ENCODE peak calls at places on chromosomes 7 and 10, in six cellular contexts. W is HCT116, F is neural progenitor cell, N is GM23248, I is SK-N-SH, O is MM.1S. P is an unnamed sample.

GRCh38 chr10:58641095-58641531 is 128.4 kb downstream of the BICC1 start:
- DNase-seq in O (no peak), N (peak), F (peak), I (peak), W (peak), P (peak)

GRCh38 chr7:148997497-148997896 is 30.8 kb downstream of the PDIA4 start:
- DNase-seq in W (no peak), O (no peak), N (no peak), I (no peak), F (no peak), P (no peak)

GRCh38 chr7:2480071-2480410 is 3.8 kb upstream of the GRIFIN start:
- DNase-seq in O (no peak), I (no peak), W (no peak), F (no peak), N (no peak), P (no peak)

GRCh38 chr7:2198760-2199159 is 34.0 kb downstream of the MAD1L1 start:
- DNase-seq in W (no peak), N (no peak), O (no peak), F (no peak), I (no peak), P (no peak)

GRCh38 chr7:69825031-69825681 is 226.9 kb downstream of the AUTS2 start:
- DNase-seq in I (peak), W (no peak), O (no peak), N (no peak), F (no peak), P (no peak)

GRCh38 chr10:72889391-72889831 is 4.1 kb upstream of the OIT3 start:
- DNase-seq in W (no peak), I (no peak), N (peak), O (no peak), F (no peak), P (peak)

GRCh38 chr10:6279540-6280267 is 77.0 kb downstream of the PFKFB3 start:
- DNase-seq in W (peak), I (no peak), N (peak), O (no peak), F (peak), P (peak)

GRCh38 chr7:111320133-111320532 is 229.2 kb downstream of the LRRN3 start:
- DNase-seq in N (no peak), O (no peak), I (no peak), F (no peak), W (no peak), P (no peak)

GRCh38 chr7:149598721-149599308 is 101.2 kb upstream of the ZNF746 start:
- DNase-seq in F (peak), N (peak), O (peak), I (peak), W (peak), P (peak)

GRCh38 chr7:55483061-55483460 is 89.2 kb downstream of the VOPP1 start:
- DNase-seq in N (no peak), W (no peak), I (no peak), O (no peak), F (no peak), P (no peak)

GRCh38 chr10:76251773-76252617 is 820.6 kb downstream of the LRMDA start:
- DNase-seq in W (no peak), O (no peak), N (peak), I (no peak), F (no peak), P (no peak)

DNA sequence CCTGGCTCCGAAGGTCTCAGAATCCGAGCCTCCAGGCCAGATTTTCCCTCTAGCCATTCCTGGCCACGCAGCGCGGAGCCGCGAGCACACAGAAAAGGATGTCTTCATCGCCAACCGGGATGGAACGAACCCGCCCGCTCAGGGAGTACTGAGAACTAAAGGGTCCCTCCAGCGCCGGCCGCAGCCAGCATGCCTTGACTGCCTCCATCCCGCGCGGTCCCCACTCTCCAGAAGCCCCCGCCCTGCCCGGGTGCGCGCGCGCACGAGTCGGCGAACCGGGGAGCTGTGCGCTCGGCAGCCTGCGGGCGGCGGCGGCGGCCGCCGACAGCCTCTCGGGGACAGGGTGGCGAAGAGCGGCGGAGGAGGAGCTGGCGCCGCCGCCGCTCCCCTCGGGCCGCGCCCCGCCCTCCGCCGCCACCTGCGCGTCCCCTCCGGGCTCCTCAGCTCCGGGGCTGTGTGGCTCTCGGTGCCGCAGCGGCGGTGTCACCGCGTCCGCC is 640 bp upstream of the GALNT17 start:
- DNase-seq in W (no peak), I (peak), F (peak), N (peak), O (peak), P (no peak)
- H3K4me3 ChIP-seq in W (no peak), I (no peak), F (peak), N (peak), O (no peak), P (no peak)

DNA sequence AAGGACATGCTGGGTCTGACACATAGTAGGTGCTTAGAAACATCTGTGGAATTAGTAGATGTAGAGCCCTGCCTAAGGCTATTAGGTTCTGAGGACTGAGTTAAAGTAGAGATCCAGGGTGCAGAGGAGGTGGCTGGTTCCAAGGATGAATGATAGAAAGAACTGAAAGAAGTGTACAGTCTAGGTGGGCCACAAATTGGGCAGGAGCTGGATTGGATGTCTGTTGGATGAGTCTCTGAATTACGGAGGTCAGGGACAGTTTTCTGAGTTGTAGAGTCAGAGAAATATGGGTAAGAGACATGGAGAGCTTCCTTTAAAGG is 2.0 kb upstream of the SAMD8 start:
- DNase-seq in W (no peak), O (no peak), F (no peak), N (no peak), I (no peak), P (no peak)
- H3K9ac ChIP-seq in W (no peak), O (no peak), F (no peak), N (no peak), I (no peak), P (no peak)

GRCh38 chr7:39086638-39087360 is 109.1 kb downstream of the POU6F2 start:
- DNase-seq in F (no peak), W (no peak), I (no peak), O (no peak), N (no peak), P (no peak)

GRCh38 chr7:39085189-39085588 is 107.5 kb downstream of the POU6F2 start:
- DNase-seq in N (no peak), W (no peak), F (no peak), O (no peak), I (no peak), P (no peak)

GRCh38 chr7:39083781-39084180 is 106.1 kb downstream of the POU6F2 start:
- DNase-seq in F (no peak), W (no peak), I (no peak), N (no peak), O (no peak), P (no peak)

GRCh38 chr7:39084344-39084743 is 106.6 kb downstream of the POU6F2 start:
- DNase-seq in O (no peak), F (no peak), I (no peak), N (no peak), W (no peak), P (no peak)

DNA sequence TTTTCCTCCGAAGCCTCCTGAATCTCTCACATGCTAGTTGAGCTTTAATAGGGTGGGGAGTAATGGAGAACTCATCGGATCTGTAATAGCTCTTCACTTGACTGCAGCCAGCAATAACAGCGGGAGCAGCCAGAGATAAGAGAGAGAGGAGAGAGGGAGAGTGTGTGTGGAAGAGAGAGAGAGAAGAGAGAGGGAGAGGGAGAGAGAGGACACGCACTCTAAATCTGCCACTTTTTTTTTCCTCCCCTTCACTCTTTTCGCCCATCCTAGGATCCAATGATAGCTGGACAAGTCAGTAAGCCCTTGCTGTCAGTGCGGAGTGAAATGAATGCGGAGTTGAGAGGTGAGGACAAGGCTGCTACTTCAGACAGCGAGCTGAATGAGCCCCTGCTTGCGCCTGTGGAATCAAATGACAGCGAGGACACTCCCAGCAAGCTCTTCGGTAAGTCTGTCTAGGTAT is 107.9 kb downstream of the POU6F2 start:
- DNase-seq in F (peak), I (no peak), O (no peak), N (peak), W (no peak), P (no peak)
- TF ChIP-seq EZH2phosphoT487 in F (no peak), I (no peak), O (no peak), N (no peak), W (no peak), P (no peak)

GRCh38 chr10:31677198-31678138 is 251.2 kb downstream of the ARHGAP12 start:
- DNase-seq in F (peak), O (no peak), N (no peak), I (no peak), W (no peak), P (no peak)
- H3K4me3 ChIP-seq in F (peak), O (no peak), N (no peak), I (no peak), W (no peak), P (no peak)

GRCh38 chr7:36135700-36136099 is 17.4 kb upstream of the EEPD1 start:
- DNase-seq in O (no peak), F (no peak), I (no peak), W (no peak), N (no peak), P (no peak)
- H3K9ac ChIP-seq in O (no peak), F (no peak), I (no peak), W (no peak), N (no peak), P (no peak)

GRCh38 chr10:128924918-128925317 is 542.1 kb upstream of the MGMT start:
- DNase-seq in I (no peak), O (no peak), N (no peak), W (no peak), F (no peak), P (no peak)

GRCh38 chr10:128927389-128927788 is 539.7 kb upstream of the MGMT start:
- DNase-seq in F (no peak), I (no peak), W (no peak), O (no peak), N (no peak), P (no peak)

GRCh38 chr10:128928231-128928836 is 538.7 kb upstream of the MGMT start:
- DNase-seq in F (no peak), N (no peak), O (no peak), I (no peak), W (no peak), P (no peak)

GRCh38 chr10:128927821-128928220 is 539.2 kb upstream of the MGMT start:
- DNase-seq in F (no peak), W (no peak), N (no peak), I (no peak), O (no peak), P (no peak)

GRCh38 chr10:128926693-128927092 is 540.3 kb upstream of the MGMT start:
- DNase-seq in O (no peak), F (no peak), I (peak), N (no peak), W (no peak), P (no peak)
- TF ChIP-seq EZH2phosphoT487 in O (no peak), F (no peak), I (no peak), N (no peak), W (no peak), P (no peak)

GRCh38 chr10:132572545-132572937 is 35.0 kb downstream of the INPP5A start:
- DNase-seq in N (peak), W (no peak), O (no peak), I (no peak), F (peak), P (peak)
- H3K4me3 ChIP-seq in N (no peak), W (no peak), O (peak), I (no peak), F (no peak), P (peak)

GRCh38 chr7:66307591-66308215 is 102.6 kb downstream of the TPST1 start:
- DNase-seq in I (no peak), N (peak), O (no peak), F (no peak), W (no peak), P (peak)
- H3K9ac ChIP-seq in I (no peak), N (no peak), O (no peak), F (no peak), W (no peak), P (peak)

DNA sequence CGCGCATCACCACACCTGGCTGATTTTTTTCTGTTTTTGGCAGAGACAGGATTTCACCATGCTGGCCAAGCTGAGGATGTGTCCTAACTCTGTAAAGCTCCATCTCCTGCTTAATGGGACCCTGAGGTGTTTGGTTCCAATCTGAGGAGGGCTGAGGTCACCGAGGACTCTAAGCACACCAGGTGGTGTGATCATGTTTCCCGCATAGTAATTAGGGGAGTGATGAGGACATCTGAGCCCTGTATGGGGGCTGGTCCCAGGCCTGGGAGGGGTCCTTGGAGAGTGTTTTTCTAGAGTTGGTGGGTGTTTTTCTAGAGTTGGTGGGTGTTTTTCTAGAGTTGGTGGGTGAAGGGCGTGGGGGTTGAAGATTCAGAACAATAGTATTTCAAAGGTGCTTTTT is 3.0 kb upstream of the ABHD11 start:
- DNase-seq in W (no peak), I (no peak), F (peak), N (no peak), O (no peak), P (no peak)
- TF ChIP-seq EZH2phosphoT487 in W (no peak), I (no peak), F (peak), N (no peak), O (no peak), P (no peak)

DNA sequence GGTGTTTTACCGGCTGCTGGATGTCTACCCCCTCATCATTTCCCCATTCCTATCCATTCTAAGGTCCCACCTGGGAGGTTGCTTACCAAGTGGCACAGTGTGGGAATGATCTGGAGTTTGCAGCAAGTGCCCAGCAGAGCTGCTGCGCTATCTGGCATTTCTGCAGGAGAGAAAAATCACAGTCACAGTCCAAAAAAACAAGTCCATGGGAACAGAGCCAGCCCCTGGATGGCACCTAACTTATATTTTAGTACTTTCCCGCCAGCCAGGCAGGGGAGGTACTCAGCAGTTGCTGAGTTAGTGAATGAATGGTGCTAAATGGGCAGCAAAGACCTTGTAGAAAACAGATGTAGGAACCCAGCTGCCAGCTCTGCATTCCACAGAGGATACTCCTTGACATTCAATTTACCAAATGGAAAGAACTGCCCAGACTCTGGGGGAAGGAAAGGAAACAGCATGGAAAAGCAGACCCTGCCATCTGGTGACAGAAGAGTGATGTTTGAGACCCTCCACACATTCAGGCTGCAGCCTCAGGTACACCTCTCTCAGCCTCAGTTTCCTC is 54.5 kb downstream of the GSDME start:
- DNase-seq in I (no peak), F (no peak), O (no peak), W (no peak), N (peak), P (no peak)
- H3K4me3 ChIP-seq in I (no peak), F (no peak), O (no peak), W (no peak), N (no peak), P (no peak)

P was measured in PC-3.